ENCODE peak calls at places on chromosome 7, in seven cellular contexts. B is PC-3; S is CD8-positive, alpha-beta memory T cell; D is aorta; U is CD4-positive, CD25-positive, alpha-beta regulatory T cell; V is sigmoid colon; C is testis. X is an unnamed sample.

GRCh38 chr7:50146692-50147091 is 53.6 kb upstream of the ZPBP start:
- DNase-seq in D (no peak), B (no peak), S (no peak), V (no peak), U (no peak), C (no peak), X (no peak)

GRCh38 chr7:82109288-82109687 is 334.3 kb downstream of the CACNA2D1 start:
- DNase-seq in B (peak; percentile 78), S (no peak), C (no peak), D (no peak), U (no peak), V (no peak), X (no peak)

GRCh38 chr7:151113344-151114150 is 27.3 kb downstream of the AGAP3 start:
- DNase-seq in U (no peak), S (no peak), D (no peak), B (peak; percentile 88), C (no peak), V (no peak), X (no peak)

GRCh38 chr7:30074422-30075030 is 46.3 kb downstream of the PLEKHA8 start:
- DNase-seq in V (no peak), C (no peak), D (no peak), B (peak; percentile 70), U (peak; percentile 10), S (no peak), X (no peak)

GRCh38 chr7:122383934-122384333 is 79.4 kb upstream of the FEZF1 start:
- DNase-seq in C (no peak), D (no peak), V (no peak), B (no peak), S (no peak), U (no peak), X (peak; percentile 43)

GRCh38 chr7:55129409-55130078 is 110.7 kb downstream of the EGFR start:
- DNase-seq in V (no peak), S (no peak), C (no peak), D (no peak), U (no peak), B (peak; percentile 90), X (no peak)

GRCh38 chr7:82701941-82702340 is 258.4 kb upstream of the CACNA2D1 start:
- DNase-seq in V (no peak), B (no peak), S (no peak), C (no peak), D (no peak), U (no peak), X (no peak)

GRCh38 chr7:114539575-114539974 is 125.0 kb downstream of the FOXP2 start:
- DNase-seq in D (no peak), V (no peak), U (no peak), C (peak; percentile 29), S (no peak), B (peak; percentile 16), X (peak; percentile 40)

GRCh38 chr7:84196007-84196551 is 1.5 kb upstream of the SEMA3A start:
- DNase-seq in V (no peak), B (no peak), U (no peak), D (no peak), C (no peak), S (no peak), X (no peak)

GRCh38 chr7:5591547-5591899 is 167.9 kb upstream of the TNRC18 start:
- DNase-seq in U (no peak), V (no peak), D (peak; percentile 79), S (no peak), B (peak; percentile 69), C (peak; percentile 68), X (no peak)

GRCh38 chr7:84238611-84239010 is 44.0 kb upstream of the SEMA3A start:
- DNase-seq in U (no peak), S (no peak), C (no peak), B (no peak), D (peak; percentile 37), V (no peak), X (no peak)

GRCh38 chr7:84188811-84189405 is 5.7 kb downstream of the SEMA3A start:
- DNase-seq in V (no peak), U (no peak), C (no peak), S (no peak), D (no peak), B (peak; percentile 63), X (no peak)

GRCh38 chr7:84686373-84686772 is 491.8 kb upstream of the SEMA3A start:
- DNase-seq in D (no peak), C (no peak), V (no peak), B (no peak), S (no peak), U (no peak), X (no peak)

GRCh38 chr7:22338875-22339274 is 18.1 kb downstream of the RAPGEF5 start:
- DNase-seq in C (no peak), D (no peak), B (no peak), V (no peak), U (no peak), S (no peak), X (no peak)

GRCh38 chr7:103879411-103879810 is 110.0 kb downstream of the RELN start:
- DNase-seq in D (no peak), B (no peak), V (no peak), S (no peak), U (no peak), C (no peak), X (no peak)

GRCh38 chr7:107900496-107900895 is 9.5 kb downstream of the DLD start:
- DNase-seq in B (no peak), U (no peak), V (no peak), S (no peak), C (no peak), D (no peak), X (no peak)

GRCh38 chr7:81833401-81833800 is 63.6 kb upstream of the HGF start:
- DNase-seq in S (no peak), V (no peak), C (no peak), D (no peak), B (no peak), U (no peak), X (no peak)

GRCh38 chr7:118949031-118949430 is 724.5 kb downstream of the ANKRD7 start:
- DNase-seq in D (no peak), U (no peak), S (no peak), B (peak; percentile 38), V (no peak), C (no peak), X (no peak)

GRCh38 chr7:111108526-111108925 is 17.6 kb downstream of the LRRN3 start:
- DNase-seq in D (no peak), V (no peak), C (no peak), U (no peak), S (no peak), B (peak; percentile 62), X (no peak)

GRCh38 chr7:47404005-47404404 is 177.9 kb downstream of the TNS3 start:
- DNase-seq in B (no peak), U (no peak), S (no peak), D (no peak), V (no peak), C (no peak), X (no peak)

GRCh38 chr7:64407148-64407547 is 93.4 kb downstream of the ZNF736 start:
- DNase-seq in D (no peak), S (no peak), C (no peak), U (no peak), V (no peak), B (no peak), X (no peak)
- H3K9me3 ChIP-seq in D (no peaks in the 10 kb centered on the region), S (no peaks in the 10 kb centered on the region), C (no peaks in the 10 kb centered on the region), U (peaks cover 3% of the 10 kb centered on the region), V (no peaks in the 10 kb centered on the region), B (no peaks in the 10 kb centered on the region), X (no peaks in the 10 kb centered on the region)

GRCh38 chr7:135168001-135168400 is 2.5 kb downstream of the CYREN start:
- DNase-seq in C (no peak), U (no peak), D (peak; percentile 74), B (no peak), V (no peak), S (no peak), X (no peak)

GRCh38 chr7:135167360-135167759 is 3.1 kb downstream of the CYREN start:
- DNase-seq in C (no peak), U (no peak), V (no peak), S (no peak), D (no peak), B (no peak), X (no peak)

GRCh38 chr7:135169141-135169935 is 1.2 kb downstream of the CYREN start:
- DNase-seq in B (peak; percentile 82), S (peak; percentile 73), D (peak; percentile 74), V (no peak), U (peak; percentile 50), C (no peak), X (peak; percentile 74)

GRCh38 chr7:135169936-135170222 is 628 bp downstream of the CYREN start:
- DNase-seq in S (no peak), B (no peak), V (no peak), U (no peak), D (no peak), C (no peak), X (no peak)

DNA sequence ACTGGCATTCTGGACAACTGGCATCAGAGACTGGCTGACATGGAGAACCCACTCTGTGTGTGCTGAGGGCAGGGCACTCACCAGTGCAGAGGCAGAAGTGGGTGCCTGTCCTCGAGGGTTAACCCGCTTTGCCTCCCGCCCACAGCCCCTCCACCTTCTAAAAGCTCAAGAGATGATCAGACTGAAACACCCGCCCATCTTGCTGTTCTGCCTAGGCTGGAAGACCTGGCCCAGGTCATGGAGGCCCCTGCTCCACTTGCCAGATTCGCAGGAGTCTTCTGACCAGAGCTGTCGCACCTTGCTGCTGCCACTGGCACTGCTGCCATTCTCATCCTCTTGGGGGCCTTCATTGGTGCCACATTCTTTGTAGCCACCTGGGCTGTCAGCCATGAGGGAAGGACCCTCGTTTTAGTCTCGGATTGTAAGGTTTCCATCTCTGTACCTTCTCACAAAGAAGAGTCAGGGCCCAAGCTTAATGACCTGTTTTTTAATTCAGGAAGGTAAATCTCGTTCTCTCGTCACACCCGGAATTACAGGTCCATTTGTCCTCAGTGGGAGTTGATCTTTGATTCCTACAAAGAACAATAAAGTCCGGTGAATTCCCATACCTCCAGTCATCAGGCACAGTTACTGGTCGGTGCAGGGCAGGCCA is 1.9 kb downstream of the CYREN start:
- DNase-seq in V (no peak), S (no peak), C (no peak), D (no peak), U (no peak), B (no peak), X (no peak)
- H3K27ac ChIP-seq in V (peak overlapping the region; percentile 94), S (no peak overlapping the region), C (peak overlapping the region; percentile 93), D (no peak overlapping the region), U (peak overlapping the region; percentile 94), B (no peak overlapping the region), X (no peak overlapping the region)

GRCh38 chr7:57328457-57328856 is 121.5 kb upstream of the ZNF716 start:
- DNase-seq in B (no peak), C (no peak), U (no peak), D (no peak), V (no peak), S (no peak), X (no peak)
- H3K9me3 ChIP-seq in B (no peaks in the 10 kb centered on the region), C (no peaks in the 10 kb centered on the region), U (peaks cover 4% of the 10 kb centered on the region), D (peaks cover 2% of the 10 kb centered on the region), V (no peaks in the 10 kb centered on the region), S (no peaks in the 10 kb centered on the region), X (no peaks in the 10 kb centered on the region)

GRCh38 chr7:116560021-116560970 is 35.5 kb downstream of the CAV1 start:
- DNase-seq in U (no peak), S (no peak), B (peak; percentile 65), C (no peak), D (no peak), V (peak; percentile 85), X (peak; percentile 69)
- H3K27ac ChIP-seq in U (no peak overlapping the region), S (no peak overlapping the region), B (no peak overlapping the region), C (peak overlapping the region; percentile 64), D (peak overlapping the region; percentile 89), V (peak overlapping the region; percentile 82), X (no peak overlapping the region)

DNA sequence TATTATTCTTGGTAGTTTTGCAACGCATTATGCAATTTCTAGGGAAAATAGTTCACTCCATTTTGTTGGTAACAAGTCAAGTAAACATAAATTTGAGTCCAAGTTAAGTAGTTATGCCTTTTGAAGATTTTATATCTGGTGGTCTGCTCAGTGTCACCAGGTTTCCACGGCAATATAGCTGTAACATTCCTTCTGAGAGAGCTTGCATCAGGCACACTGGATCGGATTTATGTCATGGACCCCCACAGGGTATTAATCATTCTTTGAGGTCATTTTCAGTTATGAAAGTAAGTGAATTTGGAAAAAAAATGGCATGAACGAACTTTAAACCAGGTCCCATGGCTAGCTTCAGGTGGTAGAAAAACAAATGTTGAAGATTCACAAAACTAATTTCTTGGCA is 136.3 kb downstream of the POLR1F start:
- DNase-seq in U (no peak), C (no peak), D (no peak), S (no peak), B (no peak), V (no peak), X (no peak)
- H3K9me3 ChIP-seq in U (peaks cover 2% of the 10 kb centered on the region), C (no peaks in the 10 kb centered on the region), D (no peaks in the 10 kb centered on the region), S (no peaks in the 10 kb centered on the region), B (no peaks in the 10 kb centered on the region), V (no peaks in the 10 kb centered on the region), X (no peaks in the 10 kb centered on the region)

X was measured in WERI-Rb-1.